ENCODE peak calls at places on chromosomes 6 and 20, in six cellular contexts. G is right lobe of liver, D is head of caudate nucleus, C is HEK293T, R is HFFc6, L is activated gamma-delta T cell treated with Interleukin-2 at 50 U/mL for 16 hours. W is an unnamed sample.

GRCh38 chr20:49505518-49505917 is 23.1 kb upstream of the KCNB1 start:
- DNase-seq in G (no peak), D (peak), C (no peak), R (peak), L (no peak), W (peak)

GRCh38 chr6:143221723-143222122 is 161.0 kb downstream of the AIG1 start:
- DNase-seq in G (no peak), D (no peak), C (no peak), R (no peak), L (no peak), W (no peak)

GRCh38 chr20:51631011-51631950 is 88.8 kb upstream of the NFATC2 start:
- DNase-seq in G (no peak), D (no peak), C (no peak), R (peak), L (no peak), W (peak)

GRCh38 chr6:133340557-133340956 is 99.4 kb downstream of the EYA4 start:
- DNase-seq in G (no peak), D (no peak), C (peak), R (no peak), L (no peak), W (peak)

GRCh38 chr20:3560578-3560977 is 89.8 kb downstream of the ATRN start:
- DNase-seq in G (no peak), D (no peak), C (no peak), R (peak), L (no peak), W (peak)

GRCh38 chr20:13822459-13822858 is 37.6 kb downstream of the NDUFAF5 start:
- DNase-seq in G (no peak), D (no peak), C (no peak), R (no peak), L (no peak), W (no peak)

GRCh38 chr6:1796706-1797529 is 187.2 kb downstream of the FOXC1 start:
- DNase-seq in G (no peak), D (no peak), C (no peak), R (peak), L (no peak), W (peak)

GRCh38 chr6:169527306-169527705 is 174.5 kb downstream of the WDR27 start:
- DNase-seq in G (no peak), D (no peak), C (no peak), R (peak), L (no peak), W (peak)

GRCh38 chr6:123715243-123715863 is 78.6 kb upstream of the TRDN start:
- DNase-seq in G (no peak), D (no peak), C (peak), R (no peak), L (no peak), W (no peak)

GRCh38 chr6:77292564-77293546 is 170.4 kb downstream of the HTR1B start:
- DNase-seq in G (no peak), D (no peak), C (no peak), R (peak), L (no peak), W (peak)

GRCh38 chr6:152318278-152318677 is 318.9 kb downstream of the SYNE1 start:
- DNase-seq in G (no peak), D (no peak), C (no peak), R (no peak), L (no peak), W (peak)

GRCh38 chr6:36750090-36750489 is 52.5 kb downstream of the RAB44 start:
- DNase-seq in G (no peak), D (no peak), C (no peak), R (no peak), L (no peak), W (no peak)

GRCh38 chr20:52230406-52230805 is 38.8 kb upstream of the ZFP64 start:
- DNase-seq in G (no peak), D (no peak), C (peak), R (no peak), L (no peak), W (peak)

GRCh38 chr6:154412106-154412820 is 55.7 kb upstream of the IPCEF1 start:
- DNase-seq in G (no peak), D (no peak), C (no peak), R (no peak), L (no peak), W (peak)

GRCh38 chr6:18076231-18076630 is 46.2 kb downstream of the NHLRC1 start:
- DNase-seq in G (no peak), D (no peak), C (no peak), R (no peak), L (no peak), W (peak)

GRCh38 chr6:52089758-52090348 is 2.4 kb upstream of the PKHD1 start:
- DNase-seq in G (peak), D (no peak), C (no peak), R (no peak), L (no peak), W (peak)

GRCh38 chr20:6157345-6157744 is 34.5 kb upstream of the FERMT1 start:
- DNase-seq in G (no peak), D (no peak), C (no peak), R (no peak), L (no peak), W (no peak)

GRCh38 chr6:42989923-42990322 is 5.6 kb downstream of the PPP2R5D start:
- DNase-seq in G (no peak), D (no peak), C (no peak), R (no peak), L (no peak), W (no peak)

GRCh38 chr6:12753034-12753433 is 36.5 kb downstream of the PHACTR1 start:
- DNase-seq in G (no peak), D (no peak), C (no peak), R (no peak), L (no peak), W (no peak)

GRCh38 chr6:43037706-43038105 is 15.9 kb downstream of the CUL7 start:
- DNase-seq in G (no peak), D (no peak), C (no peak), R (no peak), L (no peak), W (no peak)

GRCh38 chr20:47558699-47559098 is 57.0 kb downstream of the NCOA3 start:
- DNase-seq in G (no peak), D (no peak), C (no peak), R (peak), L (no peak), W (peak)

GRCh38 chr6:159252955-159253508 is 83.8 kb downstream of the FNDC1 start:
- DNase-seq in G (no peak), D (no peak), C (peak), R (peak), L (no peak), W (peak)

GRCh38 chr20:5920581-5920980 is 29.8 kb downstream of the TRMT6 start:
- DNase-seq in G (no peak), D (no peak), C (no peak), R (no peak), L (no peak), W (no peak)